ENCODE peak calls at places on chromosomes 6 and 20, in eight cellular contexts. R, H, E, Z, Q, L, J and N are unnamed samples.

GRCh38 chr20:6533321-6533720 is 234.2 kb upstream of the BMP2 start:
- DNase-seq in R (no peak), H (peak), E (no peak), Z (no peak), Q (peak), L (no peak), J (no peak), N (no peak)

GRCh38 chr6:139364302-139364981 is 10.0 kb downstream of the CITED2 start:
- DNase-seq in R (peak), H (no peak), E (no peak), Z (no peak), Q (no peak), L (no peak), J (no peak), N (no peak)

GRCh38 chr6:30154709-30155521 is 6.1 kb downstream of the TRIM10 start:
- DNase-seq in R (no peak), H (no peak), E (no peak), Z (no peak), Q (no peak), L (no peak), J (no peak), N (no peak)

GRCh38 chr20:39822667-39823066 is 860.5 kb downstream of the DHX35 start:
- DNase-seq in R (no peak), H (no peak), E (no peak), Z (no peak), Q (peak), L (no peak), J (no peak), N (no peak)

GRCh38 chr6:36337814-36338213 is 1.1 kb upstream of the BNIP5 start:
- DNase-seq in R (no peak), H (no peak), E (no peak), Z (no peak), Q (no peak), L (no peak), J (no peak), N (no peak)

GRCh38 chr20:41174782-41175181 is 37.4 kb downstream of the PLCG1 start:
- DNase-seq in R (no peak), H (no peak), E (peak), Z (no peak), Q (no peak), L (no peak), J (no peak), N (no peak)

GRCh38 chr20:6083926-6084325 is 30.1 kb upstream of the LRRN4 start:
- DNase-seq in R (no peak), H (no peak), E (no peak), Z (no peak), Q (no peak), L (no peak), J (no peak), N (no peak)

GRCh38 chr20:13236990-13237720 is 16.1 kb downstream of the ISM1 start:
- DNase-seq in R (no peak), H (no peak), E (no peak), Z (no peak), Q (no peak), L (no peak), J (no peak), N (no peak)